ENCODE peak calls at places on chromosomes 4 and X, in eight cellular contexts. X, V, F, I, O, H, N and M are unnamed samples.
A peak's percentile ranks its signal among the peaks of the same experiment; 100 is the strongest.

GRCh38 chrX:65644621-65645287 is 22.7 kb upstream of the MSN start:
- DNase-seq in F (peak; percentile 80), N (no peak), O (no peak), X (peak; percentile 78), V (peak; percentile 86), H (no peak), I (peak; percentile 86), M (peak; percentile 90)

GRCh38 chrX:39679497-39680157 is 418.1 kb downstream of the BCOR start:
- DNase-seq in V (no peak), O (no peak), F (no peak), I (peak; percentile 52), H (no peak), X (no peak), N (no peak), M (no peak)

GRCh38 chr4:90181644-90182043 is 54.5 kb downstream of the CCSER1 start:
- DNase-seq in O (no peak), H (no peak), N (no peak), V (no peak), F (no peak), X (no peak), I (no peak), M (no peak)

GRCh38 chr4:140861359-140862181 is 105.4 kb upstream of the TBC1D9 start:
- DNase-seq in N (peak; percentile 83), F (peak; percentile 80), H (peak; percentile 80), V (peak; percentile 92), O (no peak), X (no peak), I (peak; percentile 68), M (no peak)

GRCh38 chr4:168511780-168512467 is 15.1 kb downstream of the PALLD start:
- DNase-seq in O (peak; percentile 73), F (no peak), I (no peak), V (no peak), X (no peak), N (no peak), H (no peak), M (no peak)

GRCh38 chr4:55170462-55170861 is 45.1 kb upstream of the KDR start:
- DNase-seq in N (no peak), H (no peak), V (no peak), O (no peak), X (no peak), I (no peak), F (no peak), M (no peak)

GRCh38 chr4:59503731-59504130 is 1696.4 kb upstream of the ADGRL3 start:
- DNase-seq in H (no peak), O (no peak), I (no peak), N (no peak), V (no peak), X (no peak), F (no peak), M (no peak)

GRCh38 chr4:40357738-40358137 is 22.6 kb downstream of the CHRNA9 start:
- DNase-seq in N (no peak), F (no peak), I (no peak), O (no peak), H (no peak), X (no peak), V (no peak), M (no peak)

GRCh38 chr4:80431203-80431602 is 95.7 kb downstream of the CFAP299 start:
- DNase-seq in H (no peak), O (no peak), F (no peak), V (no peak), X (no peak), N (no peak), I (no peak), M (no peak)

GRCh38 chrX:7146703-7147430 is 645 bp upstream of the STS start:
- DNase-seq in H (no peak), I (peak; percentile 45), V (peak; percentile 7), N (peak; percentile 59), F (peak; percentile 35), O (no peak), X (peak; percentile 45), M (peak; percentile 75)

GRCh38 chrX:33330798-33331197 is 119.4 kb upstream of the DMD start:
- DNase-seq in X (no peak), H (no peak), N (no peak), V (no peak), I (no peak), O (no peak), F (no peak), M (no peak)

GRCh38 chrX:33339219-33339618 is 127.9 kb upstream of the DMD start:
- DNase-seq in V (peak; percentile 0), H (peak; percentile 8), X (no peak), N (no peak), O (no peak), F (no peak), I (no peak), M (no peak)

DNA sequence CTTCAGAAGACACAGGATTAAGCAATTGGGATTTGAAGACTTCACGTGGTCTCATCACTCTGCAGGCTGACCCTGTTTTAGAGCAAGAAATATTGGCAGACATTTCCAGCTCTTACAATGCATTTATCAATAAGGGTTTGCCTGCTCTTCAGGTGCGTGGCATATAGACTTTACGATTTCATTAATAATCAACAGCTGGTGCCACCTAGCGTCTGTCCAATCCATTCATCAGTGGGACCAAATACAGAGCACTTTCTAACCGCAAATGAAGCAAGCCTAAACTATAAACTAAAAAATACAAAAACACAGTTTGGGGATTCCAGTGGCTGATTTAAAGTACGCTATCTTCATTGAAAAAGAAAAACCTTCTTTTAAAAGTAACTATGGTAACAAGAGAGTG is 125.4 kb upstream of the DMD start:
- DNase-seq in X (no peak), F (peak; percentile 6), I (no peak), V (peak; percentile 27), N (peak; percentile 68), O (no peak), H (peak; percentile 57), M (no peak)
- TF ChIP-seq CTCF in X (peak; percentile 27), F (no peak), I (peak; percentile 49), V (peak; percentile 35), N (peak; percentile 79), O (no peak), H (peak; percentile 68), M (no peak)

DNA sequence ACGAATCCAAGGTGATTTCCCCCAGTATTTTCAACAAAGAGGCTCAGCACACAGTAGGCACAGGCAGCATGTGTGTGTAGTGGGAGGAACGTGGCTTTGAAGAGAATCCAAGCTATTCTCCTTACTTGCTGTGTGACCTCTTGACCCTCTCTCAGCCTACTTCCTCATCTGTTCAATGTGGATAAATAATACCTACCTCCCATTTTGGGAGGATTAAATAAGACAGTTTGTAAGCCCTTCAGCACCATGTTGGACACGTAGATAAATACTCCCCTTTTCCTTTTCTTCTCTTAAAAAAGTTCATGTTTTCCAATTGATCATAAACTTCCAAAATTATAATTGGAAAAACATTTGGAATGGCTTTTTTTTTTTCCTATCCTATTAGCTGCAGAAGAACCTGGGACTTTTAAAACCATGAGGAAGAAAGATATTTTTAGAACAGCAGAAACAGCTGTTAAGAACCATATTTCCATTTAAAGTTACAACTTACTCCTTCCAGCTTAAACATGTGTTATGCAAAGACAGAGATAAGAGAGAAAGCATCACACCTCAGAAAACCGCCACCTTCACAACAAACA is 56.1 kb upstream of the TMEM131L start:
- DNase-seq in H (peak; percentile 31), O (no peak), V (peak; percentile 4), F (no peak), N (no peak), I (no peak), X (no peak), M (no peak)
- H3K27ac ChIP-seq in H (no peak overlapping the region), O (no peak overlapping the region), V (peak overlapping the region; percentile 65), F (peak overlapping the region; percentile 30), N (no peak overlapping the region), I (no peak overlapping the region), X (no peak overlapping the region), M (peak overlapping the region; percentile 52)

DNA sequence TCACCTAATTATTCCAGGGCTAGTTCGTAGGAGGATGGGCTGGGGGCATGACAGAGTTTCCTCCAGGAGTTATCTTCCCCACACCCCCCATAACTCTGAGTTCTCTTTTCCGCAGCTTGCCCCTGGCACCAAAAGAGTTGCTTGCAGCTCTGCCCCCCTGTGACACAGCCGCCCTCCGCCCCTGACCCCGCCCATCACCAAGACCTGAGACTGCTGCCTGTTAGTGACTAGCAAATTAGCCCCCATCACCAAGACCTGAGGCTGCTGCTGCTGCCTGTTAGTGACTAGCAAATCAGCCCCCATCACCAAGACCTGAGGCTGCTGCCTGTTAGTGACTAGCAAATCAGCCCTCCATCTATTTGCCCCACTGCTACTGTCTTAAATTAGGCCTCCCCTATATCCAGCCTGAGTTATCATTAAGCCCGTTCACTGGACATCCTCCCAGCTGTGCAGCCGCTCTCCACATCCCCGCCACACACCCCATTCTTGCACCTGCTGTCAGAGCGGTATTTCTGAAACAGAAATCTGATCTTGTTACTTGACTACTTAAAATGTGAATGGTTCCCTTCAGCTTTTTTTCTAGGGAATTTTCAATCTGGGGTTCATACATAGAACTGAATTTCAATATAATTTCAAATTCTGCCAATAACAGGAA is 1.5 kb upstream of the PAPSS1 start:
- DNase-seq in F (no peak), H (peak; percentile 56), N (peak; percentile 77), O (peak; percentile 90), X (no peak), I (no peak), V (no peak), M (no peak)
- H3K4me3 ChIP-seq in F (no peak overlapping the region), H (peak overlapping the region; percentile 86), N (peak overlapping the region; percentile 85), O (peak overlapping the region; percentile 78), X (peak overlapping the region; percentile 98), I (peak overlapping the region; percentile 86), V (peak overlapping the region; percentile 52), M (peak overlapping the region; percentile 100)

GRCh38 chr4:17109126-17109525 is 210.7 kb upstream of the LDB2 start:
- DNase-seq in I (no peak), F (no peak), V (no peak), O (no peak), H (no peak), X (no peak), N (no peak), M (no peak)

GRCh38 chr4:17111436-17111835 is 213.0 kb upstream of the LDB2 start:
- DNase-seq in F (no peak), X (no peak), N (no peak), O (no peak), V (no peak), H (no peak), I (no peak), M (no peak)

GRCh38 chr4:17115546-17115945 is 217.1 kb upstream of the LDB2 start:
- DNase-seq in X (no peak), I (no peak), F (no peak), V (no peak), N (no peak), H (no peak), O (no peak), M (no peak)

GRCh38 chr4:17117746-17118145 is 219.3 kb upstream of the LDB2 start:
- DNase-seq in N (no peak), F (no peak), H (no peak), X (no peak), V (no peak), O (no peak), I (no peak), M (no peak)

DNA sequence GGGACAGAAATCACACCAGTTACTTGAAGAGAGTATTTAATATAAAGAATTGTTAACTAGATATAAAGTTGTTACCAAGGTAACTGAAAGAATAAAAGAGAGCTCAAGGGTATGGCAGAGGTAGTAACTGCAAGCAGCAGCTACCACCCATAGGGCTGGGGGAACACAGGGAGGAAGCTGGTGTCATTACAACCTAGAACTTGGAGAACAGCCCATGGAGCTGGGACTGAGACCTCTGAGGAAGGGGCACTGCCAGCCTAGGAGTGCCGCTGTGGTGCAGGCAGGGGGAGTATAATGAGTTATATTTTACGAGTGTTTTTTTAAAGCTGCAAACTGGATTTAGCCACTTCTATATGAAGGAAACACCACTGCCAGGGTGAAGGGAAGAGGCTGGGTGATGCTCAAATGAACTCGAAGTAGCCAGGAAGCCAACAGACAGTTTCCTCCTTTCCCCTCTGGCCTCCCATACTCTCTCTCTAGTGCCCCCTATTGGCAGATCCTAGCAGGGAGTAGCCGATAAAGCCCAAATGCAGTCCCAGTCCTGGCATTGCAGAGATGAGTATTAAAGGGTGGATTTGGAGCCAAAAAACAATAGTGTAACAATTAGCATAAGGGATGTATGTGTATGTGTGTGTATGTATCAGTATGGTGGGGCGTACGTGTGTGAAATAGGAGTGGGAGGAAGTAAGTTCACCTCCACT is 213.7 kb upstream of the LDB2 start:
- DNase-seq in X (no peak), V (peak; percentile 36), N (peak; percentile 25), I (no peak), F (no peak), O (no peak), H (peak; percentile 79), M (no peak)
- TF ChIP-seq CTCF in X (peak; percentile 32), V (peak; percentile 66), N (peak; percentile 75), I (peak; percentile 37), F (no peak), O (peak; percentile 12), H (peak; percentile 83), M (no peak)